ENCODE peak calls at places on chromosomes 12 and 14, in eight cellular contexts. K is HCT116, Q is AG09309, E is cardiac muscle cell, F is cardiac fibroblast, D is upper lobe of right lung, O is brain microvascular endothelial cell, Y is endothelial cell. B is an unnamed sample.

GRCh38 chr12:57212701-57213067 is 3.9 kb upstream of the NXPH4 start:
- DNase-seq in Y (no peak), F (no peak), K (no peak), O (no peak), D (no peak), Q (no peak), E (no peak), B (no peak)

GRCh38 chr12:106288134-106288509 is 14.4 kb upstream of the TCP11L2 start:
- DNase-seq in Q (no peak), E (peak; percentile 6), O (no peak), K (no peak), D (no peak), Y (no peak), F (no peak), B (no peak)

GRCh38 chr14:85604671-85605070 is 74.7 kb downstream of the FLRT2 start:
- DNase-seq in Y (no peak), Q (no peak), K (no peak), D (no peak), F (no peak), O (no peak), E (no peak), B (no peak)

GRCh38 chr14:95442633-95443021 is 73.8 kb downstream of the SYNE3 start:
- DNase-seq in K (peak; percentile 49), E (peak; percentile 87), Q (peak; percentile 35), D (peak; percentile 86), F (peak; percentile 89), Y (peak; percentile 84), O (peak; percentile 76), B (peak; percentile 72)

GRCh38 chr14:103528158-103528511 is 861 bp upstream of the TRMT61A start:
- DNase-seq in D (no peak), E (peak; percentile 37), O (no peak), F (peak; percentile 40), Q (no peak), Y (no peak), K (no peak), B (no peak)

GRCh38 chr12:89405626-89406342 is 53.5 kb upstream of the DUSP6 start:
- DNase-seq in Y (no peak), Q (no peak), F (no peak), K (no peak), E (no peak), O (no peak), D (no peak), B (no peak)

GRCh38 chr14:77717608-77718305 is 9.9 kb downstream of the SLIRP start:
- DNase-seq in Y (no peak), Q (no peak), O (no peak), K (no peak), E (no peak), D (no peak), F (no peak), B (no peak)

GRCh38 chr14:23575086-23575485 is 3.5 kb downstream of the JPH4 start:
- DNase-seq in O (no peak), K (no peak), Q (no peak), F (no peak), Y (no peak), D (no peak), E (no peak), B (no peak)

GRCh38 chr14:96056509-96057422 is 17.6 kb downstream of the C14orf132 start:
- DNase-seq in E (no peak), Q (no peak), D (no peak), Y (no peak), K (no peak), F (no peak), O (no peak), B (no peak)

GRCh38 chr14:65101631-65102440 is 481 bp downstream of the MAX start:
- DNase-seq in K (no peak), O (no peak), Q (no peak), D (peak; percentile 70), Y (peak; percentile 41), E (no peak), F (no peak), B (no peak)

DNA sequence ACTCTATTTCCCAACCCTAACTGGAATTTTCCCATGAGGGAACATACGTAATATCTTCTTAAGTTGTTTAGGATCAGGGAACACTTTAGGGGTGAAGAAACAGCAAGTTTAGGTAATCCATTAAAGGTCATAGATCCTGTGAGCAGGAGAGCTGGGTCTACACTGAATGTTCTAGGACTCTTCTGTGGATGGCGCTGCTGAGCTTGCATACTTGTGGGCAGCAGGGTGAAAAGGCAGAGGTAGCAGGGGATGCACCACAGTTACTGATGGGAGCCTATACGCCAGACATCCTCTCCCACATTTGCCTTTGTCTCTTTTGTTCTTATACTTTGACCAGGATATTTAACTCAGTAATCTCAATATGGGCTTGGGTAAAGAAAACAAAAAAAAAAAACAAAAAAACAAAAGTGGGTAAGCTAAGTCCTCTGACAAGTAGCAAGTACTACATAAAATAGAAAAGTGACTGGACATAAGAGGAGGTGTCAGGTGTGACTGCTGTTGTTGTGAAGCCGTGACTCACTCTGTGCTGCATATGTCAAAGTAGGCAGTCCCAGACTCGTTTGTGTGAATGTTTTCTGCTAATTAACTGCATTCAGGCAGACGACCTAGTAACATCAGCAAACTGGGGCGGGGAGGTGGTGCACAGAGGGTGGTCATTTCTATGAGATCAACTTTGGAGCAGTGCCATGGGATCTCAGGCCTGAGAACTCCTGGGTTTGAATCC is 31.6 kb downstream of the NEUROD4 start:
- DNase-seq in E (no peak), F (no peak), Q (no peak), K (no peak), D (no peak), Y (no peak), O (no peak), B (no peak)
- TF ChIP-seq CTCF in E (no peak), F (no peak), Q (no peak), K (no peak), D (no peak), Y (no peak), O (no peak), B (no peak)

GRCh38 chr12:48185181-48185919 is 1.9 kb downstream of the CCDC184 start:
- DNase-seq in K (no peak), D (no peak), Q (no peak), F (no peak), Y (no peak), O (no peak), E (peak; percentile 27), B (no peak)

GRCh38 chr12:48183876-48184548 is 568 bp downstream of the CCDC184 start:
- DNase-seq in O (no peak), E (no peak), F (no peak), D (no peak), Q (no peak), Y (peak; percentile 15), K (no peak), B (no peak)

GRCh38 chr12:48182659-48183058 is 785 bp upstream of the CCDC184 start:
- DNase-seq in Q (no peak), K (no peak), E (no peak), O (no peak), D (no peak), Y (no peak), F (no peak), B (no peak)

GRCh38 chr12:48184549-48184922 is 1.1 kb downstream of the CCDC184 start:
- DNase-seq in Y (peak; percentile 14), D (no peak), Q (no peak), F (no peak), O (no peak), E (no peak), K (no peak), B (no peak)

DNA sequence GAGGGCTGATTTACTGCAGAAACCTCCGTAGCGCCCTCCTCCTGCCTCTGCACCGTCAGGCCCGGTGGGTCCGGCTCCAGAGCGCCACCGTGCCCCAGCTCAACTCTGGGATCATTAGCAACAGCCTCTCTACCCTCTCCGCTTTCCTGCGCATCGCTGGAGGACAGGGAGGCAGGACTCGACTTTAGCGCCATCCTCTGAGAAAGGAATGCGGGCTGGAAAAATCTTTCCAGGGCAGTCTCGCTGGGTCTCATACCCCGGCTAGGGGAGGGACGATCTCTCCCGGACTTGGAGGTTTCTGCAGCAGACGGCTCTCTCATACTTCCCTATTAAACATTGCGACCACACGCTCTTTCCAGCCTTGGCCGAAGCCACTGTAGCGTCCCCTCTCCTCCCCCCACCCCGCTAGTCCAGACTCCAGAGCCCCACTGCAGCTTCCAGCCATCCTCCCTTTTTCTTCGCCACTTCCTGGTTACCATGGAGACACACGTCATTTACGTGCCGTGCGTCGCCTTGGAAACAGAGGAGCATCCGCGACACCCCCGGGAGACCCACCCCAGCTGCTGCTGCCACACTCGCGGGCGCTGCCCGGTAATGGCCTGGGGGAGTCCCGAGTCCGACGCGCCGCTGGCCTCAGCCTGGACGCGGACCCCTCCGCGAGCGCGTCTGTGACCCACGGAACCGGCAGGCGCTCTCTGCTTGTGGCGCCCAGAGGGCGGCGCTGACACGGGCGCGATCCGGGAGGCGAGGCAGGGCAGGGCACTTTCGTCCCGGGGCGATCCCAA is at the start of gene CCDC184:
- DNase-seq in D (peak; percentile 76), E (peak; percentile 82), O (peak; percentile 66), Q (no peak), F (peak; percentile 84), Y (peak; percentile 58), K (peak; percentile 57), B (no peak)
- TF ChIP-seq CTCF in D (peak; percentile 32), E (peak; percentile 45), O (peak; percentile 47), Q (peak; percentile 41), F (peak; percentile 35), Y (no peak), K (peak; percentile 39), B (no peak)

DNA sequence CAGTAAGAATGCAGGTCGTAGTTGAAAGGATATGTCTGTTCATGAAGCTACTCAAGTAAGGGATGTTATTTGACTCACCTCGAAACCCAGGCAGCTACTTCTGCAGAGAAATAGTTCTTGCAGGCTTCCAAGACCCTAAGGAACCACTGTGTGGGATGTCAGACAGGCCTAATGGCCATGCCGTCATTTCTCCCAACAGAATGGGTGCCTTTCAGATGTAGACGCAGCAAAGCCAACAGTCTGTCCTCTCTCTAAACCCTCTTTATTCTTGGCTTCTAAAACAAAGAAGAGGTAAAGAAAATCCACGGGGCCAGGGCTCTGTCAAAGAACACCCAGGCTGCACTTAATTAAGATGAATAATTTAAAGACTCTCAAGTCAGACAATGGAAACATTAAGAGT is 19.0 kb upstream of the ACTN1 start:
- DNase-seq in E (no peak), Y (no peak), O (no peak), Q (no peak), F (no peak), D (no peak), K (no peak), B (no peak)
- TF ChIP-seq CTCF in E (no peak), Y (no peak), O (no peak), Q (no peak), F (no peak), D (no peak), K (no peak), B (no peak)

DNA sequence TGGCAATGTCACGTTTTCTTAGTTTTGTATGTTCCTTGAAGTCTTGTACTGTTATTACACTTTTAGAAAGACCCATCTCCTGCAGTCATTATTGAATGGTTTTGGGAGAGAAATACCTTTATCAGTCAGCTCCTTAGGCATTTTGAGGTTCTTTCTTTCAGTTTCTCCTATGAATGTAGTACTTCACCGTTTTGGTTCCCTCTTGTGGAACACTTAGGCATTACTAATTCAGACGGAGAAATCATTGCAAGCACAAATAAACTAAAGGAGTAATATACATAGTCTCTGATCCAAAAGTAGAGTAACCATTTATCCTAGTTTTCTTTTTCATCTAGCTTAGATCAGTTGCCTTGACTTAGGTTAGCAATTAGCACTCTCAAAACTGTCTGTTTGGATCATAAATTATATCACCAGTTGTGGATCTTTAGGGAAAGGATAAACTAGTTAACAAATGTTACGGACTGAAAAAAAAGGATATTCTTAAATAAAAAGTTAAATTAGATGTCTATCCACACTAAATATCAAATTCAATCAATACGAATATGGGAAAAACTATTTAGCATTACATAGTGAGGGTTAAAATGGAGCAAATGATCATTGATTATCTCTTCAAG is 1538.3 kb upstream of the SEL1L start:
- DNase-seq in Y (peak; percentile 22), O (no peak), E (peak; percentile 8), D (no peak), F (no peak), Q (no peak), K (no peak), B (no peak)
- TF ChIP-seq CTCF in Y (peak; percentile 63), O (no peak), E (no peak), D (peak; percentile 17), F (peak; percentile 5), Q (peak; percentile 7), K (no peak), B (no peak)